ENCODE peak calls at places on chromosome 20, in four cellular contexts. G is NCI-H1105; S is H9; X is central memory CD4-positive, alpha-beta T cell. R is an unnamed sample.

GRCh38 chr20:60224914-60225313 is 266.7 kb downstream of the CDH26 start:
- DNase-seq in G (peak), S (peak), X (no peak), R (no peak)

GRCh38 chr20:44609006-44609510 is 26.7 kb downstream of the PKIG start:
- DNase-seq in G (no peak), S (no peak), X (no peak), R (no peak)

GRCh38 chr20:31590717-31591225 is 14.3 kb upstream of the ID1 start:
- DNase-seq in G (no peak), S (peak), X (no peak), R (no peak)

GRCh38 chr20:17534077-17534476 is 2.9 kb upstream of the BFSP1 start:
- DNase-seq in G (no peak), S (no peak), X (no peak), R (no peak)

GRCh38 chr20:14959506-14960493 is 622.4 kb upstream of the FLRT3 start:
- DNase-seq in G (no peak), S (no peak), X (no peak), R (no peak)

GRCh38 chr20:32886652-32887051 is 27.9 kb downstream of the EFCAB8 start:
- DNase-seq in G (no peak), S (peak), X (no peak), R (no peak)

GRCh38 chr20:38173237-38174156 is 8.4 kb upstream of the TGM2 start:
- DNase-seq in G (no peak), S (no peak), X (no peak), R (no peak)

GRCh38 chr20:17875106-17875980 is 93.3 kb downstream of the SNX5 start:
- DNase-seq in G (no peak), S (no peak), X (no peak), R (peak)

GRCh38 chr20:23415958-23416583 is 5.2 kb downstream of the NAPB start:
- DNase-seq in G (no peak), S (no peak), X (no peak), R (no peak)

GRCh38 chr20:62583424-62583920 is 58.8 kb upstream of the SLCO4A1 start:
- DNase-seq in G (no peak), S (no peak), X (no peak), R (peak)

GRCh38 chr20:20492521-20493334 is 124.8 kb downstream of the INSM1 start:
- DNase-seq in G (peak), S (no peak), X (no peak), R (peak)

GRCh38 chr20:44017905-44018683 is 103.4 kb downstream of the TOX2 start:
- DNase-seq in G (peak), S (no peak), X (no peak), R (peak)

GRCh38 chr20:32458061-32458836 is 100.1 kb downstream of the ASXL1 start:
- DNase-seq in G (no peak), S (peak), X (no peak), R (no peak)

GRCh38 chr20:40274912-40275654 is 414.0 kb downstream of the MAFB start:
- DNase-seq in G (no peak), S (peak), X (no peak), R (no peak)

GRCh38 chr20:887137-887536 is 29.0 kb downstream of the ANGPT4 start:
- DNase-seq in G (no peak), S (no peak), X (no peak), R (no peak)

GRCh38 chr20:19738936-19739335 is 19.1 kb upstream of the RIN2 start:
- DNase-seq in G (no peak), S (no peak), X (no peak), R (no peak)

GRCh38 chr20:2101057-2101934 is at the start of gene STK35:
- DNase-seq in G (peak), S (peak), X (no peak), R (no peak)

GRCh38 chr20:44720994-44721784 is 6.0 kb downstream of the CCN5 start:
- DNase-seq in G (no peak), S (no peak), X (no peak), R (no peak)